ENCODE peak calls at places on chromosomes 11 and 22, in eight cellular contexts. J, I, Q, Z, G, C, T and Y are unnamed samples.

GRCh38 chr11:30422389-30422788 is 99.5 kb downstream of the ARL14EP start:
- DNase-seq in J (no peak), I (no peak), Q (no peak), Z (no peak), G (peak), C (no peak), T (no peak), Y (no peak)

GRCh38 chr11:125476721-125477120 is 19.3 kb downstream of the FEZ1 start:
- DNase-seq in J (no peak), I (no peak), Q (no peak), Z (no peak), G (no peak), C (no peak), T (no peak), Y (no peak)

GRCh38 chr11:95653099-95653498 is 136.5 kb downstream of the FAM76B start:
- DNase-seq in J (no peak), I (no peak), Q (no peak), Z (no peak), G (no peak), C (no peak), T (no peak), Y (no peak)

GRCh38 chr22:38072322-38073149 is 11.4 kb downstream of the SLC16A8 start:
- DNase-seq in J (no peak), I (no peak), Q (no peak), Z (no peak), G (no peak), C (no peak), T (no peak), Y (no peak)

GRCh38 chr11:118619444-118620205 is 12.2 kb downstream of the PHLDB1 start:
- DNase-seq in J (no peak), I (peak), Q (peak), Z (peak), G (no peak), C (no peak), T (no peak), Y (no peak)

GRCh38 chr22:48886604-48887393 is 940.9 kb downstream of the BRD1 start:
- DNase-seq in J (no peak), I (no peak), Q (peak), Z (no peak), G (no peak), C (no peak), T (no peak), Y (no peak)

GRCh38 chr11:62119569-62119968 is 4.2 kb upstream of the INCENP start:
- DNase-seq in J (no peak), I (no peak), Q (no peak), Z (no peak), G (no peak), C (no peak), T (no peak), Y (no peak)

GRCh38 chr11:130449996-130450419 is 1.6 kb downstream of the ADAMTS15 start:
- DNase-seq in J (no peak), I (no peak), Q (peak), Z (peak), G (peak), C (no peak), T (no peak), Y (no peak)

GRCh38 chr22:24002272-24002671 is 3.0 kb downstream of the GSTT4 start:
- DNase-seq in J (no peak), I (no peak), Q (no peak), Z (no peak), G (no peak), C (no peak), T (no peak), Y (no peak)

GRCh38 chr11:93468286-93468685 is 74.9 kb downstream of the SMCO4 start:
- DNase-seq in J (no peak), I (no peak), Q (no peak), Z (no peak), G (no peak), C (no peak), T (no peak), Y (no peak)

GRCh38 chr11:15507592-15507991 is 392.9 kb downstream of the INSC start:
- DNase-seq in J (no peak), I (no peak), Q (peak), Z (no peak), G (no peak), C (no peak), T (no peak), Y (no peak)

GRCh38 chr22:36736701-36737320 is 33.3 kb upstream of the CACNG2 start:
- DNase-seq in J (no peak), I (no peak), Q (no peak), Z (no peak), G (no peak), C (no peak), T (no peak), Y (no peak)

GRCh38 chr11:127506647-127507046 is 506.1 kb upstream of the KIRREL3 start:
- DNase-seq in J (no peak), I (no peak), Q (no peak), Z (no peak), G (no peak), C (no peak), T (no peak), Y (no peak)

GRCh38 chr11:44949160-44950035 is 1.3 kb downstream of the TP53I11 start:
- DNase-seq in J (no peak), I (no peak), Q (peak), Z (peak), G (peak), C (no peak), T (peak), Y (no peak)

GRCh38 chr11:82988936-82989627 is 82.6 kb downstream of the RAB30 start:
- DNase-seq in J (no peak), I (no peak), Q (no peak), Z (no peak), G (peak), C (no peak), T (no peak), Y (no peak)

GRCh38 chr11:24312464-24313238 is 184.2 kb upstream of the LUZP2 start:
- DNase-seq in J (no peak), I (no peak), Q (no peak), Z (peak), G (no peak), C (no peak), T (no peak), Y (no peak)

GRCh38 chr22:17233348-17234043 is 14.3 kb upstream of the ADA2 start:
- DNase-seq in J (no peak), I (no peak), Q (no peak), Z (no peak), G (no peak), C (no peak), T (no peak), Y (no peak)

GRCh38 chr22:42930810-42931420 is 73.8 kb upstream of the ARFGAP3 start:
- DNase-seq in J (no peak), I (no peak), Q (peak), Z (no peak), G (no peak), C (no peak), T (no peak), Y (no peak)

GRCh38 chr11:60128376-60128775 is 39.9 kb downstream of the MS4A2 start:
- DNase-seq in J (no peak), I (no peak), Q (no peak), Z (no peak), G (no peak), C (no peak), T (no peak), Y (no peak)

GRCh38 chr11:97247601-97248000 is 857.8 kb downstream of the JRKL start:
- DNase-seq in J (no peak), I (no peak), Q (no peak), Z (no peak), G (no peak), C (no peak), T (no peak), Y (no peak)

GRCh38 chr22:50706481-50707125 is 31.4 kb upstream of the ACR start:
- DNase-seq in J (no peak), I (no peak), Q (no peak), Z (no peak), G (no peak), C (no peak), T (no peak), Y (no peak)

GRCh38 chr22:22348127-22348814 is 103.7 kb downstream of the VPREB1 start:
- DNase-seq in J (no peak), I (no peak), Q (no peak), Z (no peak), G (no peak), C (no peak), T (no peak), Y (no peak)

GRCh38 chr22:45994516-45995404 is 17.8 kb upstream of the WNT7B start:
- DNase-seq in J (peak), I (peak), Q (peak), Z (peak), G (peak), C (peak), T (peak), Y (peak)

GRCh38 chr11:132024587-132025295 is 654.3 kb downstream of the NTM start:
- DNase-seq in J (no peak), I (peak), Q (peak), Z (peak), G (no peak), C (no peak), T (no peak), Y (no peak)

GRCh38 chr11:118791015-118791960 is at the start of gene DDX6:
- DNase-seq in J (peak), I (peak), Q (peak), Z (peak), G (peak), C (peak), T (peak), Y (peak)

GRCh38 chr22:19055801-19056200 is 66.4 kb downstream of the DGCR2 start:
- DNase-seq in J (no peak), I (no peak), Q (no peak), Z (no peak), G (no peak), C (no peak), T (no peak), Y (no peak)

GRCh38 chr11:96155627-96156378 is 187.2 kb downstream of the MAML2 start:
- DNase-seq in J (peak), I (peak), Q (peak), Z (peak), G (no peak), C (no peak), T (peak), Y (no peak)

GRCh38 chr11:75502138-75502537 is 23.6 kb downstream of the GDPD5 start:
- DNase-seq in J (no peak), I (no peak), Q (no peak), Z (no peak), G (no peak), C (no peak), T (no peak), Y (no peak)

GRCh38 chr11:72779495-72780128 is 14.2 kb downstream of the STARD10 start:
- DNase-seq in J (no peak), I (no peak), Q (no peak), Z (no peak), G (no peak), C (no peak), T (no peak), Y (no peak)

GRCh38 chr11:111976119-111976518 is 39.0 kb downstream of the DIXDC1 start:
- DNase-seq in J (no peak), I (no peak), Q (no peak), Z (no peak), G (no peak), C (no peak), T (no peak), Y (no peak)